ENCODE peak calls at places on chromosome 21, in ten cellular contexts. One of them, this sample, is unnamed.

GRCh38 chr21:25895565-25896205 is 160.9 kb downstream of the GABPA start:
- DNase-seq in GM23248: peak
- DNase-seq in left ventricle myocardium inferior: no peak
- DNase-seq in sigmoid colon: no peak
- DNase-seq in coronary artery: no peak
- DNase-seq in SJSA1: peak
- DNase-seq in tibial nerve: no peak
- DNase-seq in A549: no peak
- DNase-seq in ascending aorta: no peak
- DNase-seq in adrenal gland: no peak
- DNase-seq in this sample: peak

GRCh38 chr21:46121286-46122221 is 23.6 kb downstream of the COL6A2 start:
- DNase-seq in GM23248: no peak
- DNase-seq in left ventricle myocardium inferior: peak
- DNase-seq in sigmoid colon: peak
- DNase-seq in coronary artery: peak
- DNase-seq in SJSA1: no peak
- DNase-seq in tibial nerve: peak
- DNase-seq in A549: no peak
- DNase-seq in ascending aorta: peak
- DNase-seq in adrenal gland: no peak
- DNase-seq in this sample: peak

GRCh38 chr21:38637161-38637560 is 138.9 kb upstream of the ERG start:
- DNase-seq in GM23248: peak
- DNase-seq in left ventricle myocardium inferior: no peak
- DNase-seq in sigmoid colon: no peak
- DNase-seq in coronary artery: no peak
- DNase-seq in SJSA1: no peak
- DNase-seq in tibial nerve: no peak
- DNase-seq in A549: no peak
- DNase-seq in ascending aorta: no peak
- DNase-seq in adrenal gland: no peak
- DNase-seq in this sample: no peak

GRCh38 chr21:31974454-31974985 is 101.7 kb downstream of the HUNK start:
- DNase-seq in GM23248: no peak
- DNase-seq in left ventricle myocardium inferior: no peak
- DNase-seq in sigmoid colon: no peak
- DNase-seq in coronary artery: no peak
- DNase-seq in SJSA1: no peak
- DNase-seq in tibial nerve: no peak
- DNase-seq in A549: no peak
- DNase-seq in ascending aorta: no peak
- DNase-seq in adrenal gland: no peak
- DNase-seq in this sample: no peak

GRCh38 chr21:14482165-14482564 is 64.0 kb downstream of the SAMSN1 start:
- DNase-seq in GM23248: no peak
- DNase-seq in left ventricle myocardium inferior: no peak
- DNase-seq in sigmoid colon: no peak
- DNase-seq in coronary artery: no peak
- DNase-seq in SJSA1: no peak
- DNase-seq in tibial nerve: no peak
- DNase-seq in A549: no peak
- DNase-seq in ascending aorta: no peak
- DNase-seq in adrenal gland: no peak
- DNase-seq in this sample: no peak

GRCh38 chr21:15333943-15334342 is 269.1 kb upstream of the NRIP1 start:
- DNase-seq in GM23248: no peak
- DNase-seq in left ventricle myocardium inferior: no peak
- DNase-seq in sigmoid colon: no peak
- DNase-seq in coronary artery: no peak
- DNase-seq in SJSA1: no peak
- DNase-seq in tibial nerve: no peak
- DNase-seq in A549: no peak
- DNase-seq in ascending aorta: no peak
- DNase-seq in adrenal gland: no peak
- DNase-seq in this sample: no peak

GRCh38 chr21:44880762-44881585 is 7.5 kb upstream of the PTTG1IP start:
- DNase-seq in GM23248: peak
- DNase-seq in left ventricle myocardium inferior: no peak
- DNase-seq in sigmoid colon: peak
- DNase-seq in coronary artery: no peak
- DNase-seq in SJSA1: peak
- DNase-seq in tibial nerve: no peak
- DNase-seq in A549: no peak
- DNase-seq in ascending aorta: no peak
- DNase-seq in adrenal gland: no peak
- DNase-seq in this sample: no peak

GRCh38 chr21:16928439-16928838 is 584.4 kb upstream of the CXADR start:
- DNase-seq in GM23248: no peak
- DNase-seq in left ventricle myocardium inferior: no peak
- DNase-seq in sigmoid colon: no peak
- DNase-seq in coronary artery: no peak
- DNase-seq in SJSA1: no peak
- DNase-seq in tibial nerve: no peak
- DNase-seq in A549: no peak
- DNase-seq in ascending aorta: no peak
- DNase-seq in adrenal gland: no peak
- DNase-seq in this sample: no peak

GRCh38 chr21:39700318-39700717 is 44.7 kb upstream of the IGSF5 start:
- DNase-seq in GM23248: no peak
- DNase-seq in left ventricle myocardium inferior: no peak
- DNase-seq in sigmoid colon: no peak
- DNase-seq in coronary artery: no peak
- DNase-seq in SJSA1: no peak
- DNase-seq in tibial nerve: no peak
- DNase-seq in A549: no peak
- DNase-seq in ascending aorta: no peak
- DNase-seq in adrenal gland: no peak
- DNase-seq in this sample: no peak

GRCh38 chr21:15121655-15122120 is 56.9 kb upstream of the NRIP1 start:
- DNase-seq in GM23248: peak
- DNase-seq in left ventricle myocardium inferior: peak
- DNase-seq in sigmoid colon: no peak
- DNase-seq in coronary artery: no peak
- DNase-seq in SJSA1: no peak
- DNase-seq in tibial nerve: no peak
- DNase-seq in A549: no peak
- DNase-seq in ascending aorta: no peak
- DNase-seq in adrenal gland: peak
- DNase-seq in this sample: no peak

GRCh38 chr21:45818904-45819285 is 162.7 kb upstream of the COL6A1 start:
- DNase-seq in GM23248: peak
- DNase-seq in left ventricle myocardium inferior: no peak
- DNase-seq in sigmoid colon: peak
- DNase-seq in coronary artery: no peak
- DNase-seq in SJSA1: peak
- DNase-seq in tibial nerve: no peak
- DNase-seq in A549: peak
- DNase-seq in ascending aorta: no peak
- DNase-seq in adrenal gland: no peak
- DNase-seq in this sample: no peak

GRCh38 chr21:16070207-16070651 is 340.4 kb downstream of the USP25 start:
- DNase-seq in GM23248: peak
- DNase-seq in left ventricle myocardium inferior: no peak
- DNase-seq in sigmoid colon: no peak
- DNase-seq in coronary artery: no peak
- DNase-seq in SJSA1: no peak
- DNase-seq in tibial nerve: no peak
- DNase-seq in A549: no peak
- DNase-seq in ascending aorta: no peak
- DNase-seq in adrenal gland: no peak
- DNase-seq in this sample: no peak

GRCh38 chr21:32645261-32646182 is 33.3 kb upstream of the CFAP298 start:
- DNase-seq in GM23248: no peak
- DNase-seq in left ventricle myocardium inferior: no peak
- DNase-seq in sigmoid colon: no peak
- DNase-seq in coronary artery: no peak
- DNase-seq in SJSA1: no peak
- DNase-seq in tibial nerve: no peak
- DNase-seq in A549: no peak
- DNase-seq in ascending aorta: no peak
- DNase-seq in adrenal gland: no peak
- DNase-seq in this sample: no peak

GRCh38 chr21:34204021-34204420 is 130.6 kb downstream of the MRPS6 start:
- DNase-seq in GM23248: no peak
- DNase-seq in left ventricle myocardium inferior: no peak
- DNase-seq in sigmoid colon: no peak
- DNase-seq in coronary artery: no peak
- DNase-seq in SJSA1: no peak
- DNase-seq in tibial nerve: no peak
- DNase-seq in A549: no peak
- DNase-seq in ascending aorta: no peak
- DNase-seq in adrenal gland: no peak
- DNase-seq in this sample: no peak
- H3K27ac ChIP-seq in GM23248: no peak
- H3K27ac ChIP-seq in left ventricle myocardium inferior: peak
- H3K27ac ChIP-seq in sigmoid colon: no peak
- H3K27ac ChIP-seq in coronary artery: peak
- H3K27ac ChIP-seq in SJSA1: no peak
- H3K27ac ChIP-seq in tibial nerve: peak
- H3K27ac ChIP-seq in A549: no peak
- H3K27ac ChIP-seq in ascending aorta: peak
- H3K27ac ChIP-seq in adrenal gland: no peak
- H3K27ac ChIP-seq in this sample: no peak

DNA sequence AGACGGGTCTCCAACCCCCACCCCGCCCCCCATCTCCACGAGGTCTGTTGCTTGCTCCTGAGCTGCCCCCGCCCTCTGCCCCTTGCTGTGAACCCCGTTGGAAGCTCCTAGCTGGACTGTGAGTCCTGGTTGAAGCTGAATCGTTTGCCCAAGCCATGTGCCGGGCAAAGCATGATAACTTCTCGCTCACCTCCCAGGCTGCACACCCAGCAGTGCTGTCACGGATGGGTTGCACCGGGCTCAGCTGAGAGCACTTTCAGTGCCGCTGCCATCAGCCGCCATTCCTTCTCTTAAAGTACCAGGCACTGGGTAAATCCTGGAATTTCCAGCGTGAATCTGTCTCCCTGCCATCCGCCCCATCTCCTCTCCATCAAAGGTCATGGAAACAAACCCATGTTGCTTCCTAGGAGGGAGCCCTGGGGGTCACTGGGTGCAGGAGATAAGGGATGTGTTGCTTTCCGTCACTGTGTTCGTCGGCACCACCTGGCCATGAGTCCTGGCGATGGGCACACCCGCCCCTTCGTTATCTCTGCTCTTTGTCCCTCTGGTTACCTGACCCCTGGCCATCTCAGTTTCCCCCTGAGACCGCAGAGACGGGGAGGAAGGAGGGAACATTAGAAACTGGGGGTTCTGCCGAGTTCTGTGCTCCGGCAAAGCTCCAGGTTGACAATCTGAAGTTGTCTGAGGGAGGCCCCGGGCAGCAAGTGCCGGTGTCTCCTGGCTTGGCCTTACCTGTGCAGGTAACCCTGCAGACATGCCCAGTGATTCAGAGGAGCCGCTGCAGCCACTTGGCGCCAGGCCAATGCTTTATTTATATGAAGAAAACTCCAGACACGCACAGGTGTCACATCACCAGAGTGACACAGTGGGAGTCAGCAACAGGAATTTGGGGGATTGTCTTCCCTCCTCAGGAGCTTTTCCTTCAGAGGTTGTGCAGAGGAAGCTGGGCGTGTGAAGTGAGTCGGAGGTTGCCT is 2.7 kb downstream of the PDE9A start:
- DNase-seq in GM23248: no peak
- DNase-seq in left ventricle myocardium inferior: no peak
- DNase-seq in sigmoid colon: peak
- DNase-seq in coronary artery: no peak
- DNase-seq in SJSA1: no peak
- DNase-seq in tibial nerve: no peak
- DNase-seq in A549: no peak
- DNase-seq in ascending aorta: no peak
- DNase-seq in adrenal gland: no peak
- DNase-seq in this sample: no peak
- H3K4me3 ChIP-seq in GM23248: no peak
- H3K4me3 ChIP-seq in left ventricle myocardium inferior: peak
- H3K4me3 ChIP-seq in sigmoid colon: peak
- H3K4me3 ChIP-seq in coronary artery: no peak
- H3K4me3 ChIP-seq in SJSA1: no peak
- H3K4me3 ChIP-seq in tibial nerve: peak
- H3K4me3 ChIP-seq in A549: no peak
- H3K4me3 ChIP-seq in ascending aorta: no peak
- H3K4me3 ChIP-seq in adrenal gland: no peak
- H3K4me3 ChIP-seq in this sample: no peak

GRCh38 chr21:43733060-43733459 is 14.1 kb downstream of the PDXK start:
- DNase-seq in GM23248: no peak
- DNase-seq in left ventricle myocardium inferior: no peak
- DNase-seq in sigmoid colon: no peak
- DNase-seq in coronary artery: no peak
- DNase-seq in SJSA1: no peak
- DNase-seq in tibial nerve: no peak
- DNase-seq in A549: no peak
- DNase-seq in ascending aorta: no peak
- DNase-seq in adrenal gland: no peak
- DNase-seq in this sample: no peak

GRCh38 chr21:43733529-43734071 is 14.7 kb downstream of the PDXK start:
- DNase-seq in GM23248: peak
- DNase-seq in left ventricle myocardium inferior: no peak
- DNase-seq in sigmoid colon: no peak
- DNase-seq in coronary artery: no peak
- DNase-seq in SJSA1: no peak
- DNase-seq in tibial nerve: peak
- DNase-seq in A549: no peak
- DNase-seq in ascending aorta: no peak
- DNase-seq in adrenal gland: no peak
- DNase-seq in this sample: no peak

GRCh38 chr21:43734131-43734634 is 15.3 kb downstream of the PDXK start:
- DNase-seq in GM23248: no peak
- DNase-seq in left ventricle myocardium inferior: no peak
- DNase-seq in sigmoid colon: no peak
- DNase-seq in coronary artery: no peak
- DNase-seq in SJSA1: no peak
- DNase-seq in tibial nerve: no peak
- DNase-seq in A549: no peak
- DNase-seq in ascending aorta: no peak
- DNase-seq in adrenal gland: no peak
- DNase-seq in this sample: no peak

GRCh38 chr21:43731891-43732711 is 13.2 kb downstream of the PDXK start:
- DNase-seq in GM23248: peak
- DNase-seq in left ventricle myocardium inferior: no peak
- DNase-seq in sigmoid colon: no peak
- DNase-seq in coronary artery: no peak
- DNase-seq in SJSA1: no peak
- DNase-seq in tibial nerve: no peak
- DNase-seq in A549: no peak
- DNase-seq in ascending aorta: no peak
- DNase-seq in adrenal gland: no peak
- DNase-seq in this sample: no peak

GRCh38 chr21:43731476-43731875 is 12.5 kb downstream of the PDXK start:
- DNase-seq in GM23248: no peak
- DNase-seq in left ventricle myocardium inferior: no peak
- DNase-seq in sigmoid colon: no peak
- DNase-seq in coronary artery: no peak
- DNase-seq in SJSA1: no peak
- DNase-seq in tibial nerve: no peak
- DNase-seq in A549: no peak
- DNase-seq in ascending aorta: no peak
- DNase-seq in adrenal gland: no peak
- DNase-seq in this sample: no peak
- H3K27ac ChIP-seq in GM23248: no peak
- H3K27ac ChIP-seq in left ventricle myocardium inferior: no peak
- H3K27ac ChIP-seq in sigmoid colon: peak
- H3K27ac ChIP-seq in coronary artery: no peak
- H3K27ac ChIP-seq in SJSA1: no peak
- H3K27ac ChIP-seq in tibial nerve: peak
- H3K27ac ChIP-seq in A549: peak
- H3K27ac ChIP-seq in ascending aorta: peak
- H3K27ac ChIP-seq in adrenal gland: no peak
- H3K27ac ChIP-seq in this sample: no peak

GRCh38 chr21:41926068-41926806 is 27.6 kb downstream of the C2CD2 start:
- DNase-seq in GM23248: peak
- DNase-seq in left ventricle myocardium inferior: no peak
- DNase-seq in sigmoid colon: peak
- DNase-seq in coronary artery: no peak
- DNase-seq in SJSA1: peak
- DNase-seq in tibial nerve: no peak
- DNase-seq in A549: no peak
- DNase-seq in ascending aorta: no peak
- DNase-seq in adrenal gland: no peak
- DNase-seq in this sample: no peak
- H3K4me3 ChIP-seq in GM23248: peak
- H3K4me3 ChIP-seq in left ventricle myocardium inferior: peak
- H3K4me3 ChIP-seq in sigmoid colon: peak
- H3K4me3 ChIP-seq in coronary artery: peak
- H3K4me3 ChIP-seq in SJSA1: peak
- H3K4me3 ChIP-seq in tibial nerve: peak
- H3K4me3 ChIP-seq in A549: no peak
- H3K4me3 ChIP-seq in ascending aorta: peak
- H3K4me3 ChIP-seq in adrenal gland: no peak
- H3K4me3 ChIP-seq in this sample: no peak

This sample was measured in WERI-Rb-1.